ENCODE peak calls at places on chromosome 1, in four cellular contexts. One of them, this sample, is unnamed.

GRCh38 chr1:151343587-151343986 is 3.5 kb downstream of the RFX5 start:
- DNase-seq in GM12865: no peak
- DNase-seq in uterus: no peak
- DNase-seq in PC-9: no peak
- DNase-seq in this sample: no peak

GRCh38 chr1:36446261-36446660 is 4.0 kb downstream of the OSCP1 start:
- DNase-seq in PC-9: no peak
- DNase-seq in GM12865: peak
- DNase-seq in uterus: no peak
- DNase-seq in this sample: no peak

GRCh38 chr1:29521846-29522580 is 285.7 kb downstream of the PTPRU start:
- DNase-seq in PC-9: no peak
- DNase-seq in uterus: no peak
- DNase-seq in GM12865: no peak
- DNase-seq in this sample: no peak

GRCh38 chr1:26239936-26240335 is 5.9 kb downstream of the CEP85 start:
- DNase-seq in PC-9: no peak
- DNase-seq in uterus: no peak
- DNase-seq in GM12865: no peak
- DNase-seq in this sample: no peak

GRCh38 chr1:203327684-203328457 is 22.6 kb downstream of the BTG2 start:
- DNase-seq in GM12865: no peak
- DNase-seq in uterus: no peak
- DNase-seq in PC-9: peak
- DNase-seq in this sample: peak

GRCh38 chr1:228547464-228547792 is 60.2 kb downstream of the RNF187 start:
- DNase-seq in GM12865: no peak
- DNase-seq in PC-9: no peak
- DNase-seq in uterus: no peak
- DNase-seq in this sample: no peak

GRCh38 chr1:21532496-21532895 is 23.3 kb downstream of the ALPL start:
- DNase-seq in GM12865: no peak
- DNase-seq in PC-9: no peak
- DNase-seq in uterus: no peak
- DNase-seq in this sample: no peak

GRCh38 chr1:220884109-220884980 is 5.1 kb downstream of the HLX start:
- DNase-seq in uterus: no peak
- DNase-seq in PC-9: no peak
- DNase-seq in GM12865: no peak
- DNase-seq in this sample: no peak

GRCh38 chr1:205660361-205660760 is 19.9 kb downstream of the SLC45A3 start:
- DNase-seq in uterus: no peak
- DNase-seq in GM12865: no peak
- DNase-seq in PC-9: no peak
- DNase-seq in this sample: no peak

GRCh38 chr1:207744000-207744534 is 7.8 kb upstream of the CD46 start:
- DNase-seq in GM12865: no peak
- DNase-seq in uterus: no peak
- DNase-seq in PC-9: no peak
- DNase-seq in this sample: no peak

GRCh38 chr1:199272690-199273089 is 633.9 kb downstream of the PTPRC start:
- DNase-seq in GM12865: peak
- DNase-seq in PC-9: peak
- DNase-seq in uterus: no peak
- DNase-seq in this sample: no peak

GRCh38 chr1:71038942-71039341 is 8.7 kb downstream of the PTGER3 start:
- DNase-seq in uterus: no peak
- DNase-seq in PC-9: no peak
- DNase-seq in GM12865: no peak
- DNase-seq in this sample: no peak

GRCh38 chr1:33326690-33327300 is 5.9 kb upstream of the A3GALT2 start:
- DNase-seq in PC-9: no peak
- DNase-seq in GM12865: no peak
- DNase-seq in uterus: peak
- DNase-seq in this sample: no peak

GRCh38 chr1:1229770-1230169 is 2.0 kb downstream of the SDF4 start:
- DNase-seq in GM12865: no peak
- DNase-seq in PC-9: no peak
- DNase-seq in uterus: no peak
- DNase-seq in this sample: no peak

GRCh38 chr1:1232224-1232800 is at the start of gene B3GALT6:
- DNase-seq in PC-9: no peak
- DNase-seq in GM12865: no peak
- DNase-seq in uterus: no peak
- DNase-seq in this sample: no peak

GRCh38 chr1:1228596-1229321 is 3.0 kb downstream of the SDF4 start:
- DNase-seq in PC-9: no peak
- DNase-seq in uterus: no peak
- DNase-seq in GM12865: no peak
- DNase-seq in this sample: no peak

GRCh38 chr1:1231400-1232223 is at the start of gene SDF4:
- DNase-seq in PC-9: peak
- DNase-seq in GM12865: peak
- DNase-seq in uterus: peak
- DNase-seq in this sample: peak

DNA sequence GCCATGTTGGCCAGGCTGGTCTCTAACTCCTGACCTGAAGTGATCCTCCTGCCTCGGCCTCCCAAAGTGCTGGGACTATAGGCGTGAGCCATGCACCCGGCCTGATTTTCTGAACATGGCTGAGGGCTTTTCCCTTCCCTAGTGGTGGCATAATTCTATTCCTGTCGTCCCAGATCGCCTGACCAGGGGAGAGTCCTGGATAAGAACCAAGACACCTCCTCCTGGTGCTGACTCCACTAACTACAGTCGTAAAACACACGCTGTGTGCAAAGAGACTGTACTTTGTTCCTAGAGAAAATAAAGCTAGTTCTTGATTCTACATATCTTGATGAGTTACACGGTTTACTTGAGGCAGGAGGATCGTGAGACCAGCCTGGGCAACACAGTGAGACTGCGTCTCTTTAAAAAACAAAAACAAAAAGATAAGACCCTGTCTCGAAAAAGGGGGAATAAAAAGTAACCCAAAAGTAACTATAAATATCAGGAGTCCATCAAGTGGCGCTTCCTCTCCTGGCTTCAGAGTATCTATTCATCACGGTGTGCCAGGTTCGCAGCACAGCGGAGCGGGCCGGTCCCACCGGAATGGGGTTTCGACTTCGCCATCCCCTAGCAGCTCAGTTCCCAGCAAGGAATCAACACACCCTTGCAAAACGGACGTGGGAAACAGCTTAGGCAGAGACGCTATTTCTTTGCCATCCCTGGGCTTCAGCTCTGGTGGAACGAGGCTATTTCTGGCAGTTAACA is 973 bp downstream of the SDF4 start:
- DNase-seq in PC-9: peak
- DNase-seq in uterus: no peak
- DNase-seq in GM12865: peak
- DNase-seq in this sample: no peak
- TF ChIP-seq CTCF in PC-9: peak
- TF ChIP-seq CTCF in uterus: no peak
- TF ChIP-seq CTCF in GM12865: no peak
- TF ChIP-seq CTCF in this sample: no peak

GRCh38 chr1:17319561-17320350 is 11.8 kb downstream of the PADI4 start:
- DNase-seq in uterus: no peak
- DNase-seq in PC-9: no peak
- DNase-seq in GM12865: no peak
- DNase-seq in this sample: no peak
- TF ChIP-seq CTCF in uterus: no peak
- TF ChIP-seq CTCF in PC-9: no peak
- TF ChIP-seq CTCF in GM12865: no peak
- TF ChIP-seq CTCF in this sample: no peak

GRCh38 chr1:18217398-18218043 is 109.9 kb downstream of the IGSF21 start:
- DNase-seq in GM12865: peak
- DNase-seq in PC-9: no peak
- DNase-seq in uterus: no peak
- DNase-seq in this sample: no peak
- TF ChIP-seq CTCF in GM12865: peak
- TF ChIP-seq CTCF in PC-9: peak
- TF ChIP-seq CTCF in uterus: no peak
- TF ChIP-seq CTCF in this sample: peak

DNA sequence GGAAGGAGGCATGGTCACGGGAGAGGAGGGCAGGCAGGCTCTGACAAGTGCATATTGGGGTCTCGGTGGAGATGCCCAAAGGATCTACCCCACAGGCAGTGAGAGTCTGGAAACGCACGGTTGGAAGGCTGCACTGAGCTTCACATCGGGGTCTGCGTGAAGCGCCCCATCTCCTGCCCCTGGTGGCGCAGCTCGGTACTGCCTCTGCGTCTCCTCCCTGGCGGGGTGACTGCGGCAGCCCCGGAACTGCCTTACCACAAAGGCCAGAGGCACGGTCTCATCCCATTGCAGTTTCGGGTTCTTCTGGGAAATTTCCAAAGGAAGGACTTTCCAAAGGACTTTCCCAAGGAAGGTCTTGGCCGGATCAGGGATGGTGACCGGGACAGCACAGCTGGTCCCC is 69.2 kb upstream of the AJAP1 start:
- DNase-seq in GM12865: peak
- DNase-seq in uterus: no peak
- DNase-seq in PC-9: no peak
- DNase-seq in this sample: no peak
- TF ChIP-seq CTCF in GM12865: peak
- TF ChIP-seq CTCF in uterus: no peak
- TF ChIP-seq CTCF in PC-9: peak
- TF ChIP-seq CTCF in this sample: peak

GRCh38 chr1:6272476-6273270 is 11.8 kb upstream of the GPR153 start:
- DNase-seq in uterus: no peak
- DNase-seq in PC-9: no peak
- DNase-seq in GM12865: no peak
- DNase-seq in this sample: no peak
- TF ChIP-seq CTCF in uterus: no peak
- TF ChIP-seq CTCF in PC-9: no peak
- TF ChIP-seq CTCF in GM12865: no peak
- TF ChIP-seq CTCF in this sample: no peak

DNA sequence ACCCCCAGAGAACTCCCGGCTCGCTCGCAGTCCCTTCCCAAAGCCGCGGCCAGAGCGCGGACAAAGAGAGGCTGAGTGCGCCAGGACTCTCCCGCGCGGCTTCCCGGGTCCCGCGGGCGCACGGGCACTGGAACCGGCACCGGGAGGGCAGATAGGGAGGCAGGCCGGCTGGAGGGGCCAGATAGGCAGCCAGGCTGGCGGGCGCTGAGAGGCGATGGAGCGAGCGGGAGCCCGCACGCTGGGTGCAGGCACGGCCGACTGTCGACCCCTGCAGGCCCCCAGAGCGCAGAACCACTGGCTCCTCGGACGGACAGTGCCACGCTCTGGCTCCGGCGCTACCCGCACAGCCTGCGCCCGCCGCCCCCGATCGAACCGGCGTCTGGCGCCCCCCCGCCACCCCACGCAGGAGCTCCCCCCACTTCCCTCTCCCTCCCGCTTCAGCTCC is 634 bp downstream of the SLC6A9 start:
- DNase-seq in uterus: peak
- DNase-seq in GM12865: peak
- DNase-seq in PC-9: no peak
- DNase-seq in this sample: peak
- TF ChIP-seq CTCF in uterus: peak
- TF ChIP-seq CTCF in GM12865: peak
- TF ChIP-seq CTCF in PC-9: no peak
- TF ChIP-seq CTCF in this sample: peak

GRCh38 chr1:24726741-24727140 is 18.5 kb upstream of the CLIC4 start:
- DNase-seq in uterus: no peak
- DNase-seq in PC-9: no peak
- DNase-seq in GM12865: no peak
- DNase-seq in this sample: no peak

GRCh38 chr1:24727490-24728214 is 17.6 kb upstream of the CLIC4 start:
- DNase-seq in PC-9: no peak
- DNase-seq in GM12865: peak
- DNase-seq in uterus: peak
- DNase-seq in this sample: peak

GRCh38 chr1:24724345-24725208 is 20.7 kb upstream of the CLIC4 start:
- DNase-seq in uterus: no peak
- DNase-seq in PC-9: peak
- DNase-seq in GM12865: no peak
- DNase-seq in this sample: no peak

GRCh38 chr1:24725209-24725651 is 20.0 kb upstream of the CLIC4 start:
- DNase-seq in PC-9: peak
- DNase-seq in GM12865: no peak
- DNase-seq in uterus: no peak
- DNase-seq in this sample: no peak

DNA sequence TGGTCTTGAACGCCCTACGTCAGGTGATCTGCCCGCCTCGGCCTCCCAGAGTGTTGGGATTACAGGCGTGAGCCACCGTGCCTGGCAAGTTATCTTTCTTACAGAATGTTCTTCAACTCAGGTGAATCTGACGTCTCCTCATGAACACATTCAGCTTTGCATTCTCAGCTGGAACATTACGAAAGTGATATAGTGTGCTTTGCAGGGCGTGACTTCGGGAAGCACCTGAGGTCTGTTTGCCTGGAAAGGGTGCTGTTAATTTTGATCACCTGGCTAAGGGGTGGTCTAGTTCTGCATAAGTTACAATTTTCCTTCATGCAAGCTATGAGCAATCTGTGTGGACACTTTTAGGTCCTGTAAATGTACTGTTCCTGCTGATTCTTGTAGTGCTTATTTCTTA is 16.3 kb upstream of the CLIC4 start:
- DNase-seq in PC-9: no peak
- DNase-seq in uterus: no peak
- DNase-seq in GM12865: no peak
- DNase-seq in this sample: no peak
- TF ChIP-seq CTCF in PC-9: no peak
- TF ChIP-seq CTCF in uterus: no peak
- TF ChIP-seq CTCF in GM12865: no peak
- TF ChIP-seq CTCF in this sample: no peak

DNA sequence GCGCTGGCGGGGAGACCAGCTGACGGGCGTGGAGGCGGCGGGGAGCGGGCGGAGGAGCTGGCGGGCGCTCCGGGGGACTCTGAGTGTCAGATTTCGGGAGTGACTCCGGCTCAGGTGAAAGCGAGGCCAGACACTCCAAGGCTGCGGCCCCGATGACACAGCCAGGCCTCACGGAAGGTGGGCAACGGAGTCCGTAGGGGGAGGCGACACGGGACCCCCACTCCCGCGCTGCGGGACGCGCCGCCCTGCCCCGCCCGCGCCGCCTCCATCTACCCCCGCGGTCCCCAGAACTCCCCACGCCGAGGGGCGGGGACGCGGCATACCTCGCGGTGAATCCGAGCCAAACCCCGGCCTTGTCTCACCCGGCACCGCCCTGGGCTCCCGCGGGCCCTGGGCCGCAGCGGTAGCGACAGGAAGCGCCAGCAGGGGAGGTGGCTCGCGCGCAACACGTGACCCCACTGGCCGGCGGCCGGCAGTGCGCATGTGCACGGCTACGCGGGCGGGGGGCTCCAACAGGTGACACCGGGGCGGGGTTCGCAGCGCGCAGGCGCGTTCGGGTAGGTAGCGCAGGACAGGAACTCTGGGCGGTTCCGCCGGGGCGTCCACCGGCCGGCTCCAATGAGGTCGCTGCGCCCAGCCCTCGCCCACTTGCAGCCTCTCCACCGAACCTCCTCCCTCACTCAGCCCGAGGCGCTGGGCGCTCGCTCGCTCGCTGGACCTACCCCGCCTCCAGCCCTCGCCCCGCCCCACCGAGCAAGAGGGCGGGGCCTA is at the start of gene CC2D1B:
- DNase-seq in GM12865: peak
- DNase-seq in PC-9: peak
- DNase-seq in uterus: peak
- DNase-seq in this sample: peak
- TF ChIP-seq CTCF in GM12865: peak
- TF ChIP-seq CTCF in PC-9: no peak
- TF ChIP-seq CTCF in uterus: peak
- TF ChIP-seq CTCF in this sample: peak

GRCh38 chr1:78673120-78673519 is 23.5 kb downstream of the IFI44 start:
- DNase-seq in PC-9: no peak
- DNase-seq in GM12865: peak
- DNase-seq in uterus: no peak
- DNase-seq in this sample: no peak
- TF ChIP-seq CTCF in PC-9: no peak
- TF ChIP-seq CTCF in GM12865: no peak
- TF ChIP-seq CTCF in uterus: no peak
- TF ChIP-seq CTCF in this sample: no peak